ENCODE peak calls at places on chromosomes 5 and 9, in four cellular contexts. One of them, this sample, is unnamed.

GRCh38 chr5:139275536-139276297 is 17.8 kb upstream of the MATR3 start:
- DNase-seq in lung microvascular endothelial cell: no peak
- DNase-seq in chondrocyte: no peak
- DNase-seq in tibial nerve: no peak
- DNase-seq in this sample: no peak

GRCh38 chr5:131289738-131290137 is 25.9 kb downstream of the CDC42SE2 start:
- DNase-seq in tibial nerve: no peak
- DNase-seq in lung microvascular endothelial cell: no peak
- DNase-seq in chondrocyte: no peak
- DNase-seq in this sample: no peak

GRCh38 chr5:41973087-41973486 is 48.0 kb downstream of the FBXO4 start:
- DNase-seq in tibial nerve: no peak
- DNase-seq in lung microvascular endothelial cell: no peak
- DNase-seq in chondrocyte: no peak
- DNase-seq in this sample: no peak

GRCh38 chr9:108150736-108151135 is 661.2 kb upstream of the KLF4 start:
- DNase-seq in tibial nerve: no peak
- DNase-seq in lung microvascular endothelial cell: peak; percentile 94
- DNase-seq in chondrocyte: no peak
- DNase-seq in this sample: no peak

GRCh38 chr9:136626740-136627642 is 35.7 kb upstream of the EGFL7 start:
- DNase-seq in lung microvascular endothelial cell: no peak
- DNase-seq in chondrocyte: no peak
- DNase-seq in tibial nerve: no peak
- DNase-seq in this sample: no peak

GRCh38 chr9:136726631-136727191 is 14.3 kb downstream of the DIPK1B start:
- DNase-seq in lung microvascular endothelial cell: peak; percentile 50
- DNase-seq in chondrocyte: no peak
- DNase-seq in tibial nerve: no peak
- DNase-seq in this sample: no peak

GRCh38 chr9:136202449-136203405 is 2.2 kb downstream of the LHX3 start:
- DNase-seq in chondrocyte: no peak
- DNase-seq in lung microvascular endothelial cell: no peak
- DNase-seq in tibial nerve: no peak
- DNase-seq in this sample: no peak

GRCh38 chr9:120718328-120718727 is 4.1 kb upstream of the MEGF9 start:
- DNase-seq in tibial nerve: no peak
- DNase-seq in chondrocyte: no peak
- DNase-seq in lung microvascular endothelial cell: no peak
- DNase-seq in this sample: no peak

GRCh38 chr5:157271740-157272271 is 5.9 kb downstream of the CYFIP2 start:
- DNase-seq in chondrocyte: no peak
- DNase-seq in lung microvascular endothelial cell: no peak
- DNase-seq in tibial nerve: no peak
- DNase-seq in this sample: peak; percentile 86

GRCh38 chr5:50744761-50745160 is 78.3 kb downstream of the PARP8 start:
- DNase-seq in tibial nerve: no peak
- DNase-seq in lung microvascular endothelial cell: no peak
- DNase-seq in chondrocyte: no peak
- DNase-seq in this sample: no peak

GRCh38 chr5:141872496-141873356 is 5.5 kb downstream of the PCDH1 start:
- DNase-seq in lung microvascular endothelial cell: no peak
- DNase-seq in tibial nerve: no peak
- DNase-seq in chondrocyte: no peak
- DNase-seq in this sample: no peak

This sample was measured in cardiac septum.